ENCODE peak calls at places on chromosome 15, in four cellular contexts. One of them, this sample, is unnamed. For H3K9me3, the result is how much of the 10 kb centered on the place peaks cover.

GRCh38 chr15:33126559-33127290 is 67.8 kb downstream of the FMN1 start:
- DNase-seq in PC-9: peak
- DNase-seq in CD4-positive, CD25-positive, alpha-beta regulatory T cell: peak
- DNase-seq in naive thymus-derived CD4-positive, alpha-beta T cell: peak
- DNase-seq in this sample: peak

GRCh38 chr15:74790080-74790916 is 8.4 kb downstream of the CSK start:
- DNase-seq in PC-9: peak
- DNase-seq in naive thymus-derived CD4-positive, alpha-beta T cell: no peak
- DNase-seq in CD4-positive, CD25-positive, alpha-beta regulatory T cell: no peak
- DNase-seq in this sample: peak

GRCh38 chr15:66252411-66253295 is 897 bp downstream of the MEGF11 start:
- DNase-seq in naive thymus-derived CD4-positive, alpha-beta T cell: peak
- DNase-seq in CD4-positive, CD25-positive, alpha-beta regulatory T cell: peak
- DNase-seq in PC-9: peak
- DNase-seq in this sample: peak

GRCh38 chr15:39786444-39787056 is 3.9 kb upstream of the FSIP1 start:
- DNase-seq in naive thymus-derived CD4-positive, alpha-beta T cell: peak
- DNase-seq in CD4-positive, CD25-positive, alpha-beta regulatory T cell: peak
- DNase-seq in PC-9: no peak
- DNase-seq in this sample: no peak

GRCh38 chr15:59609730-59610712 is 1.6 kb upstream of the GCNT3 start:
- DNase-seq in CD4-positive, CD25-positive, alpha-beta regulatory T cell: no peak
- DNase-seq in naive thymus-derived CD4-positive, alpha-beta T cell: no peak
- DNase-seq in PC-9: no peak
- DNase-seq in this sample: no peak

GRCh38 chr15:39578851-39579486 is 1.9 kb upstream of the THBS1 start:
- DNase-seq in naive thymus-derived CD4-positive, alpha-beta T cell: no peak
- DNase-seq in PC-9: no peak
- DNase-seq in CD4-positive, CD25-positive, alpha-beta regulatory T cell: no peak
- DNase-seq in this sample: no peak

GRCh38 chr15:69593981-69594966 is 141.7 kb downstream of the RPLP1 start:
- DNase-seq in CD4-positive, CD25-positive, alpha-beta regulatory T cell: no peak
- DNase-seq in naive thymus-derived CD4-positive, alpha-beta T cell: no peak
- DNase-seq in PC-9: peak
- DNase-seq in this sample: peak

GRCh38 chr15:63380151-63380827 is 1.4 kb downstream of the CA12 start:
- DNase-seq in CD4-positive, CD25-positive, alpha-beta regulatory T cell: no peak
- DNase-seq in PC-9: no peak
- DNase-seq in naive thymus-derived CD4-positive, alpha-beta T cell: no peak
- DNase-seq in this sample: no peak

GRCh38 chr15:46316024-46316423 is 681.2 kb downstream of the SQOR start:
- DNase-seq in CD4-positive, CD25-positive, alpha-beta regulatory T cell: no peak
- DNase-seq in naive thymus-derived CD4-positive, alpha-beta T cell: no peak
- DNase-seq in PC-9: no peak
- DNase-seq in this sample: no peak

GRCh38 chr15:41967506-41968206 is 4.7 kb downstream of the EHD4 start:
- DNase-seq in PC-9: no peak
- DNase-seq in naive thymus-derived CD4-positive, alpha-beta T cell: no peak
- DNase-seq in CD4-positive, CD25-positive, alpha-beta regulatory T cell: no peak
- DNase-seq in this sample: no peak

GRCh38 chr15:89362203-89363101 is 27.8 kb upstream of the POLG start:
- DNase-seq in naive thymus-derived CD4-positive, alpha-beta T cell: no peak
- DNase-seq in CD4-positive, CD25-positive, alpha-beta regulatory T cell: no peak
- DNase-seq in PC-9: no peak
- DNase-seq in this sample: no peak

GRCh38 chr15:45448516-45448915 is 70.2 kb upstream of the GATM start:
- DNase-seq in naive thymus-derived CD4-positive, alpha-beta T cell: no peak
- DNase-seq in PC-9: peak
- DNase-seq in CD4-positive, CD25-positive, alpha-beta regulatory T cell: no peak
- DNase-seq in this sample: no peak

GRCh38 chr15:62128916-62129315 is 36.2 kb downstream of the C2CD4B start:
- DNase-seq in PC-9: no peak
- DNase-seq in naive thymus-derived CD4-positive, alpha-beta T cell: no peak
- DNase-seq in CD4-positive, CD25-positive, alpha-beta regulatory T cell: no peak
- DNase-seq in this sample: no peak

GRCh38 chr15:73375012-73375411 is 6.3 kb upstream of the HCN4 start:
- DNase-seq in CD4-positive, CD25-positive, alpha-beta regulatory T cell: no peak
- DNase-seq in naive thymus-derived CD4-positive, alpha-beta T cell: no peak
- DNase-seq in PC-9: no peak
- DNase-seq in this sample: no peak

GRCh38 chr15:26132786-26133185 is 269.7 kb upstream of the ATP10A start:
- DNase-seq in CD4-positive, CD25-positive, alpha-beta regulatory T cell: no peak
- DNase-seq in naive thymus-derived CD4-positive, alpha-beta T cell: no peak
- DNase-seq in PC-9: no peak
- DNase-seq in this sample: no peak

GRCh38 chr15:21269121-21269520 is 171.2 kb downstream of the POTEB3 start:
- DNase-seq in PC-9: no peak
- DNase-seq in CD4-positive, CD25-positive, alpha-beta regulatory T cell: no peak
- DNase-seq in naive thymus-derived CD4-positive, alpha-beta T cell: no peak
- DNase-seq in this sample: peak
- H3K9me3 ChIP-seq in PC-9: under half
- H3K9me3 ChIP-seq in CD4-positive, CD25-positive, alpha-beta regulatory T cell: under half
- H3K9me3 ChIP-seq in naive thymus-derived CD4-positive, alpha-beta T cell: under half
- H3K9me3 ChIP-seq in this sample: under half

DNA sequence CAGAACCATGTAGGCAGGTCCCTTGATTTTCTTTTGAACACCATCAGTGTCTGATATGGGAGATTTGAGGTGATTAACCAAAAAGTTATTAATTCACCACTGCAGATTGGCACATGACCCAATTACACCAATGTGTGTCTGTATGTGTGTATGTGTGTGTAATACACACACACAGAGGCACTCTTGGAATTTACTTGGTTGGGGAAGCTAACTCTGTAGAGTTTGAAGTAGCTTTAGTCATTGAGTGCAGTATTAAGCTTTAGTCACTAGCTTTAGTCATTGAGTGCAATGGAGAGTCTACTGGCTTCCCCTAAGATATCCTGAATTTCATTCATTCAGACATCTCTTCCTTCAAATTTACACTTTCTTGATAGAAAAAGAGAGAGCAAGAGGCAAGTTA is 109.4 kb upstream of the C15orf61 start:
- DNase-seq in naive thymus-derived CD4-positive, alpha-beta T cell: no peak
- DNase-seq in CD4-positive, CD25-positive, alpha-beta regulatory T cell: no peak
- DNase-seq in PC-9: no peak
- DNase-seq in this sample: no peak
- H3K9me3 ChIP-seq in naive thymus-derived CD4-positive, alpha-beta T cell: under half
- H3K9me3 ChIP-seq in CD4-positive, CD25-positive, alpha-beta regulatory T cell: under half
- H3K9me3 ChIP-seq in PC-9: under half
- H3K9me3 ChIP-seq in this sample: under half

GRCh38 chr15:79919090-79919748 is 22.4 kb upstream of the MTHFS start:
- DNase-seq in PC-9: no peak
- DNase-seq in naive thymus-derived CD4-positive, alpha-beta T cell: no peak
- DNase-seq in CD4-positive, CD25-positive, alpha-beta regulatory T cell: no peak
- DNase-seq in this sample: no peak

GRCh38 chr15:79914728-79915127 is 17.9 kb upstream of the MTHFS start:
- DNase-seq in PC-9: no peak
- DNase-seq in naive thymus-derived CD4-positive, alpha-beta T cell: no peak
- DNase-seq in CD4-positive, CD25-positive, alpha-beta regulatory T cell: no peak
- DNase-seq in this sample: no peak

GRCh38 chr15:79916424-79916823 is 19.6 kb upstream of the MTHFS start:
- DNase-seq in PC-9: no peak
- DNase-seq in naive thymus-derived CD4-positive, alpha-beta T cell: no peak
- DNase-seq in CD4-positive, CD25-positive, alpha-beta regulatory T cell: no peak
- DNase-seq in this sample: no peak

GRCh38 chr15:79919749-79920511 is 23.1 kb upstream of the MTHFS start:
- DNase-seq in CD4-positive, CD25-positive, alpha-beta regulatory T cell: no peak
- DNase-seq in naive thymus-derived CD4-positive, alpha-beta T cell: no peak
- DNase-seq in PC-9: no peak
- DNase-seq in this sample: no peak

DNA sequence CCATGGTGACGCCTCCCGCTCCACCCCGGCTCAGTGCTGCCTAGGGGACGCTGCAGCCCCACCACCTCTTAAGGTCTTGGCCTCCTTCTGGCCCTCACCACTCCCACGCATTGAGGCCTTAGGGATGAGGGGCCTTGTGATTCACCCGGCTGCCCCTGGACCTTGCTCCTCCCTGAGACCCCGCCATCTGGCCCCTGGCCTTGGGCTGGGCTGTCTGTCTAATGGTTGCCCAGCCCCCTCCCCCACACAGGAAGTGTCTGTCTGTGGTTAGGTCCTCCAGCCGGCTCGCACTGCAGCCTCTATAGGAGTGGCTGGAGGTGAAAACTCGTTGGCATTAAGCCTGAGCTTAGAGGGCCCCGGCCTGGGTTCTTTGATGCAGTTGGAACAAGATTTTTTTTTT is 21.5 kb upstream of the MTHFS start:
- DNase-seq in CD4-positive, CD25-positive, alpha-beta regulatory T cell: no peak
- DNase-seq in naive thymus-derived CD4-positive, alpha-beta T cell: no peak
- DNase-seq in PC-9: no peak
- DNase-seq in this sample: no peak
- H3K9me3 ChIP-seq in CD4-positive, CD25-positive, alpha-beta regulatory T cell: half or more
- H3K9me3 ChIP-seq in naive thymus-derived CD4-positive, alpha-beta T cell: under half
- H3K9me3 ChIP-seq in PC-9: under half
- H3K9me3 ChIP-seq in this sample: half or more

GRCh38 chr15:20644896-20645295 is 103.3 kb upstream of the GOLGA6L6 start:
- DNase-seq in naive thymus-derived CD4-positive, alpha-beta T cell: no peak
- DNase-seq in CD4-positive, CD25-positive, alpha-beta regulatory T cell: no peak
- DNase-seq in PC-9: no peak
- DNase-seq in this sample: no peak
- H3K9me3 ChIP-seq in naive thymus-derived CD4-positive, alpha-beta T cell: under half
- H3K9me3 ChIP-seq in CD4-positive, CD25-positive, alpha-beta regulatory T cell: under half
- H3K9me3 ChIP-seq in PC-9: under half
- H3K9me3 ChIP-seq in this sample: under half

GRCh38 chr15:22239806-22240180 is 159.5 kb downstream of the OR4M2 start:
- DNase-seq in PC-9: no peak
- DNase-seq in naive thymus-derived CD4-positive, alpha-beta T cell: no peak
- DNase-seq in CD4-positive, CD25-positive, alpha-beta regulatory T cell: no peak
- DNase-seq in this sample: no peak

GRCh38 chr15:22240951-22241350 is 160.6 kb downstream of the OR4M2 start:
- DNase-seq in CD4-positive, CD25-positive, alpha-beta regulatory T cell: no peak
- DNase-seq in PC-9: no peak
- DNase-seq in naive thymus-derived CD4-positive, alpha-beta T cell: no peak
- DNase-seq in this sample: no peak

GRCh38 chr15:22241451-22241850 is 161.1 kb downstream of the OR4M2 start:
- DNase-seq in PC-9: no peak
- DNase-seq in naive thymus-derived CD4-positive, alpha-beta T cell: no peak
- DNase-seq in CD4-positive, CD25-positive, alpha-beta regulatory T cell: no peak
- DNase-seq in this sample: no peak

GRCh38 chr15:22237891-22238275 is 157.6 kb downstream of the OR4M2 start:
- DNase-seq in CD4-positive, CD25-positive, alpha-beta regulatory T cell: no peak
- DNase-seq in PC-9: no peak
- DNase-seq in naive thymus-derived CD4-positive, alpha-beta T cell: no peak
- DNase-seq in this sample: no peak

GRCh38 chr15:22240403-22240802 is 160.1 kb downstream of the OR4M2 start:
- DNase-seq in naive thymus-derived CD4-positive, alpha-beta T cell: no peak
- DNase-seq in PC-9: no peak
- DNase-seq in CD4-positive, CD25-positive, alpha-beta regulatory T cell: no peak
- DNase-seq in this sample: no peak
- H3K9me3 ChIP-seq in naive thymus-derived CD4-positive, alpha-beta T cell: under half
- H3K9me3 ChIP-seq in PC-9: under half
- H3K9me3 ChIP-seq in CD4-positive, CD25-positive, alpha-beta regulatory T cell: under half
- H3K9me3 ChIP-seq in this sample: under half

This sample was measured in upper lobe of right lung.